ENCODE peak calls at places on chromosome 7, in five cellular contexts. One of them, this sample, is unnamed.

GRCh38 chr7:74246497-74246896 is 7.7 kb downstream of the RFC2 start:
- DNase-seq in lower lobe of right lung: no peak
- DNase-seq in upper lobe of right lung: no peak
- DNase-seq in cardiac muscle cell: no peak
- DNase-seq in colonic mucosa: no peak
- DNase-seq in this sample: no peak

GRCh38 chr7:27117687-27118491 is 12.7 kb downstream of the HOXA4 start:
- DNase-seq in lower lobe of right lung: no peak
- DNase-seq in upper lobe of right lung: no peak
- DNase-seq in cardiac muscle cell: no peak
- DNase-seq in colonic mucosa: peak; percentile 49
- DNase-seq in this sample: no peak

GRCh38 chr7:70316745-70317144 is 718.5 kb downstream of the AUTS2 start:
- DNase-seq in lower lobe of right lung: no peak
- DNase-seq in upper lobe of right lung: no peak
- DNase-seq in cardiac muscle cell: no peak
- DNase-seq in colonic mucosa: no peak
- DNase-seq in this sample: no peak

GRCh38 chr7:100602889-100603696 is 930 bp downstream of the PCOLCE start:
- DNase-seq in lower lobe of right lung: no peak
- DNase-seq in upper lobe of right lung: peak; percentile 79
- DNase-seq in cardiac muscle cell: peak; percentile 90
- DNase-seq in colonic mucosa: peak; percentile 56
- DNase-seq in this sample: no peak

GRCh38 chr7:133783276-133783675 is 343.9 kb upstream of the LRGUK start:
- DNase-seq in lower lobe of right lung: no peak
- DNase-seq in upper lobe of right lung: no peak
- DNase-seq in cardiac muscle cell: no peak
- DNase-seq in colonic mucosa: no peak
- DNase-seq in this sample: no peak

GRCh38 chr7:134515569-134516468 is 11.5 kb upstream of the AKR1B10 start:
- DNase-seq in lower lobe of right lung: no peak
- DNase-seq in upper lobe of right lung: no peak
- DNase-seq in cardiac muscle cell: peak; percentile 75
- DNase-seq in colonic mucosa: no peak
- DNase-seq in this sample: no peak

GRCh38 chr7:134527979-134528371 is 608 bp downstream of the AKR1B10 start:
- DNase-seq in lower lobe of right lung: no peak
- DNase-seq in upper lobe of right lung: no peak
- DNase-seq in cardiac muscle cell: peak; percentile 71
- DNase-seq in colonic mucosa: no peak
- DNase-seq in this sample: no peak

GRCh38 chr7:101362334-101363195 is at the start of gene COL26A1:
- DNase-seq in lower lobe of right lung: peak; percentile 52
- DNase-seq in upper lobe of right lung: peak; percentile 69
- DNase-seq in cardiac muscle cell: peak; percentile 29
- DNase-seq in colonic mucosa: no peak
- DNase-seq in this sample: peak; percentile 77

GRCh38 chr7:44347546-44348114 is 22.2 kb upstream of the CAMK2B start:
- DNase-seq in lower lobe of right lung: no peak
- DNase-seq in upper lobe of right lung: no peak
- DNase-seq in cardiac muscle cell: no peak
- DNase-seq in colonic mucosa: no peak
- DNase-seq in this sample: no peak

GRCh38 chr7:151903249-151904032 is 26.5 kb upstream of the PRKAG2 start:
- DNase-seq in lower lobe of right lung: no peak
- DNase-seq in upper lobe of right lung: no peak
- DNase-seq in cardiac muscle cell: no peak
- DNase-seq in colonic mucosa: no peak
- DNase-seq in this sample: peak; percentile 61

DNA sequence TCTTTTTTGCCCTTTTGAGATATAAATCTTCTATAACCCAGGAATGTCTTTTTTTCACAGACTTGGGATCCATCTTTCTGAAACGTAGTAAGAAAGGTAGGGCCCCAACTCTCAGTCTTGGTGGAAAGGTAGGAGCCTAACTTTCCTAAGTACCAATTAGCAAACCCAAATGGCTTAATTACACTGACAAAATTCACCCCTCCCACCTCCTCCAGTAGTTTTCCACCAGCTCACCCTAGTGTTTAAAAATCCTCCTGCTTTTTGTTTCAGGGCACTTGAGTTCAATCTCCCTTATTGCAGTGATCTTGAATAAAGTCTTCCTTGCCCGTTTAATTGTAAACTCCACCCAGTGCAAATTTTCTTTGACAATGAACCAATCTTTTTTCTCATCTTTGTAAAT is 600.0 kb downstream of the PHTF2 start:
- DNase-seq in lower lobe of right lung: no peak
- DNase-seq in upper lobe of right lung: no peak
- DNase-seq in cardiac muscle cell: no peak
- DNase-seq in colonic mucosa: no peak
- DNase-seq in this sample: no peak
- H3K4me1 ChIP-seq in lower lobe of right lung: no peaks in the 10 kb centered on the region
- H3K4me1 ChIP-seq in upper lobe of right lung: no peaks in the 10 kb centered on the region
- H3K4me1 ChIP-seq in cardiac muscle cell: peaks cover 21% of the 10 kb centered on the region
- H3K4me1 ChIP-seq in colonic mucosa: no peaks in the 10 kb centered on the region
- H3K4me1 ChIP-seq in this sample: no peaks in the 10 kb centered on the region

GRCh38 chr7:140212100-140212881 is 35.5 kb upstream of the KDM7A start:
- DNase-seq in lower lobe of right lung: no peak
- DNase-seq in upper lobe of right lung: no peak
- DNase-seq in cardiac muscle cell: no peak
- DNase-seq in colonic mucosa: peak; percentile 86
- DNase-seq in this sample: no peak

GRCh38 chr7:140211698-140212097 is 34.9 kb upstream of the KDM7A start:
- DNase-seq in lower lobe of right lung: no peak
- DNase-seq in upper lobe of right lung: no peak
- DNase-seq in cardiac muscle cell: no peak
- DNase-seq in colonic mucosa: no peak
- DNase-seq in this sample: no peak

GRCh38 chr7:140215281-140215680 is 38.5 kb upstream of the KDM7A start:
- DNase-seq in lower lobe of right lung: no peak
- DNase-seq in upper lobe of right lung: no peak
- DNase-seq in cardiac muscle cell: no peak
- DNase-seq in colonic mucosa: no peak
- DNase-seq in this sample: no peak

GRCh38 chr7:140213684-140214074 is 36.9 kb upstream of the KDM7A start:
- DNase-seq in lower lobe of right lung: no peak
- DNase-seq in upper lobe of right lung: no peak
- DNase-seq in cardiac muscle cell: peak; percentile 48
- DNase-seq in colonic mucosa: no peak
- DNase-seq in this sample: no peak

DNA sequence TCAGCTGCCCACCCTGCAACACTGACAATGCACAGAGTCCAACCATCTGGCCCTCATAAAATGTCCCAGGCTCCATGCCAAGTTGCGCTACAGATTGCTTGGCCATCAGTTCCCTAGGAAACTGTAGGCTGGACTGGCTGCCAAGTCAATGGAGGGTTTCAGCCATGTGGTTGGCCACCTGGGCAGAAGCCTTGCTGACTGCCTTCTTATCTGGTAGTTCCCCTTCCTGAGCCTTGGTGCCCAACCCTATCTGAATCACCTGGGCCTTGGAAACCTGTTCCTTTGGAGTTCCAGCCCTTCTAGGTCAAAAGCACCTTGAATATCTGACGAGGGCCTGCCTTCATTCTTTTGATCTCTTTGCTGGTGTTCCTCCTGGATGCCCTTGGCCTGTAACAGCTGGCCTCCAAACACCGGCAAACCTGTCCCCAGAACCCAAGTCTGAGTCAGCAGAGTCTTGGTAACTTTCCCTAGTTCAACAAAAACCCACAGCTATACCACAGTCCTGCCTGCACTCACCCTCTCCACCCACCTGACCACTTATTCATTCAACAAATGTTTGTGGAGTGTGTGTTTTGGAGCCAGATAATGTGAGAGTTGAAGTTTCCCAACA is 37.4 kb upstream of the KDM7A start:
- DNase-seq in lower lobe of right lung: peak; percentile 55
- DNase-seq in upper lobe of right lung: no peak
- DNase-seq in cardiac muscle cell: peak; percentile 77
- DNase-seq in colonic mucosa: peak; percentile 89
- DNase-seq in this sample: no peak
- H3K4me1 ChIP-seq in lower lobe of right lung: peaks cover 24% of the 10 kb centered on the region
- H3K4me1 ChIP-seq in upper lobe of right lung: peaks cover 9% of the 10 kb centered on the region
- H3K4me1 ChIP-seq in cardiac muscle cell: no peaks in the 10 kb centered on the region
- H3K4me1 ChIP-seq in colonic mucosa: peaks cover 14% of the 10 kb centered on the region
- H3K4me1 ChIP-seq in this sample: peaks cover 28% of the 10 kb centered on the region

DNA sequence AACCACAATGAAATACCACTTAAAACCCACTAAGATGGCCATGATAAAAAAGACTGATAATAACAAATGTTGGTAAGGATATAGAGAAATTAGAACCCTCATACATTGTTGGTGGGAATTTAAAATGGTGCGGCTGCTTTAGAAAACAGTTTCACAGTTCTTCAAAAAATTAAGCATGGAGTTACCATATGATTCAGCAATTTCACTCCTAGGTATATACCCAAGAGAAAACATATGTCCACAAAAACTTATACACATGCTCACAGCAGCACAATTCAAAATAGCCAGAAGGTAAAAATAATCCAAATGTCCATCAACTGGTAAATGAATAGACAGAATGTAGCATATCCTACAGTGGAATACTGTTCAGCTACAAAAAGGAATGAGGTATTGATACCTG is 30.0 kb downstream of the ATXN7L1 start:
- DNase-seq in lower lobe of right lung: no peak
- DNase-seq in upper lobe of right lung: no peak
- DNase-seq in cardiac muscle cell: no peak
- DNase-seq in colonic mucosa: no peak
- DNase-seq in this sample: no peak
- H3K4me1 ChIP-seq in lower lobe of right lung: peaks cover 10% of the 10 kb centered on the region
- H3K4me1 ChIP-seq in upper lobe of right lung: peaks cover 6% of the 10 kb centered on the region
- H3K4me1 ChIP-seq in cardiac muscle cell: peaks cover 6% of the 10 kb centered on the region
- H3K4me1 ChIP-seq in colonic mucosa: no peaks in the 10 kb centered on the region
- H3K4me1 ChIP-seq in this sample: peaks cover 5% of the 10 kb centered on the region

DNA sequence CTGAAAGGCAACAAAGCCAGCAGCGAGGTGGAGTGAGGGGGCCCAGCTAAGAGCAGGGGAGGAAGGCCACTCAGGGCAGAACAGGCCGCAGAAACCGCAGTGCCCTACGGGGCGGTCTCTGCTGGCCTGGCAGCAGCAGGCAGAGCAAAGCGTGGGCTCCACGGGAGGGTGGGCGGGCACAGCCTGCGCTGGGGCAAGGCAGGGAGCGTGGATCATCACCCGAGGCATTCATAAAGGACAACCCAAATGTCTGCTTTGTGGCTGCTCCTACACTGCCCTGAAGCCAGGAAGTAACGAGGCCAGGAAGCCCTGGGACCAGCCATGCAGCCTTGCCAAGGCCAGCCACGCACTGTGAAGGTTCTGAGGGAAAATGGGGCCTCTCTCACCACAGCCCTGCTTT is 127.5 kb downstream of the MAD1L1 start:
- DNase-seq in lower lobe of right lung: no peak
- DNase-seq in upper lobe of right lung: no peak
- DNase-seq in cardiac muscle cell: no peak
- DNase-seq in colonic mucosa: no peak
- DNase-seq in this sample: no peak
- H3K4me1 ChIP-seq in lower lobe of right lung: peaks cover 38% of the 10 kb centered on the region
- H3K4me1 ChIP-seq in upper lobe of right lung: peaks cover 16% of the 10 kb centered on the region
- H3K4me1 ChIP-seq in cardiac muscle cell: peaks cover 6% of the 10 kb centered on the region
- H3K4me1 ChIP-seq in colonic mucosa: no peaks in the 10 kb centered on the region
- H3K4me1 ChIP-seq in this sample: peaks cover 52% of the 10 kb centered on the region

GRCh38 chr7:42214063-42214679 is 22.8 kb downstream of the GLI3 start:
- DNase-seq in lower lobe of right lung: no peak
- DNase-seq in upper lobe of right lung: no peak
- DNase-seq in cardiac muscle cell: no peak
- DNase-seq in colonic mucosa: no peak
- DNase-seq in this sample: no peak
- H3K4me1 ChIP-seq in lower lobe of right lung: no peaks in the 10 kb centered on the region
- H3K4me1 ChIP-seq in upper lobe of right lung: no peaks in the 10 kb centered on the region
- H3K4me1 ChIP-seq in cardiac muscle cell: peaks cover 19% of the 10 kb centered on the region
- H3K4me1 ChIP-seq in colonic mucosa: no peaks in the 10 kb centered on the region
- H3K4me1 ChIP-seq in this sample: no peaks in the 10 kb centered on the region

This sample was measured in spleen.